ENCODE peak calls at places on chromosome 7, in four cellular contexts. One of them, this sample, is unnamed. For H3K4me1, the result is how much of the 10 kb centered on the place peaks cover.

GRCh38 chr7:122137291-122138077 is 6.6 kb downstream of the AASS start:
- DNase-seq in colonic mucosa: no peak
- DNase-seq in psoas muscle: no peak
- DNase-seq in CD8-positive, alpha-beta T cell: no peak
- DNase-seq in this sample: no peak

GRCh38 chr7:63038987-63039386 is 959.7 kb upstream of the ZNF722 start:
- DNase-seq in colonic mucosa: no peak
- DNase-seq in psoas muscle: no peak
- DNase-seq in CD8-positive, alpha-beta T cell: no peak
- DNase-seq in this sample: no peak

GRCh38 chr7:98102170-98102569 is 4.5 kb upstream of the LMTK2 start:
- DNase-seq in colonic mucosa: no peak
- DNase-seq in psoas muscle: no peak
- DNase-seq in CD8-positive, alpha-beta T cell: no peak
- DNase-seq in this sample: no peak

GRCh38 chr7:155831807-155832524 is 19.7 kb upstream of the SHH start:
- DNase-seq in colonic mucosa: no peak
- DNase-seq in psoas muscle: no peak
- DNase-seq in CD8-positive, alpha-beta T cell: no peak
- DNase-seq in this sample: peak

GRCh38 chr7:13115157-13115772 is 427.8 kb downstream of the ARL4A start:
- DNase-seq in colonic mucosa: no peak
- DNase-seq in psoas muscle: no peak
- DNase-seq in CD8-positive, alpha-beta T cell: no peak
- DNase-seq in this sample: no peak

GRCh38 chr7:155963356-155963755 is 151.1 kb upstream of the SHH start:
- DNase-seq in colonic mucosa: no peak
- DNase-seq in psoas muscle: no peak
- DNase-seq in CD8-positive, alpha-beta T cell: no peak
- DNase-seq in this sample: no peak

GRCh38 chr7:94286111-94286510 is 108.6 kb upstream of the COL1A2 start:
- DNase-seq in colonic mucosa: no peak
- DNase-seq in psoas muscle: no peak
- DNase-seq in CD8-positive, alpha-beta T cell: no peak
- DNase-seq in this sample: no peak

GRCh38 chr7:157428554-157428945 is 91.7 kb downstream of the DNAJB6 start:
- DNase-seq in colonic mucosa: no peak
- DNase-seq in psoas muscle: peak
- DNase-seq in CD8-positive, alpha-beta T cell: no peak
- DNase-seq in this sample: no peak

GRCh38 chr7:129146237-129146979 is 1.9 kb downstream of the TSPAN33 start:
- DNase-seq in colonic mucosa: no peak
- DNase-seq in psoas muscle: no peak
- DNase-seq in CD8-positive, alpha-beta T cell: no peak
- DNase-seq in this sample: no peak

GRCh38 chr7:64887756-64888508 is 15.1 kb upstream of the ZNF273 start:
- DNase-seq in colonic mucosa: peak
- DNase-seq in psoas muscle: no peak
- DNase-seq in CD8-positive, alpha-beta T cell: peak
- DNase-seq in this sample: no peak

GRCh38 chr7:54813398-54813797 is 54.4 kb upstream of the SEC61G start:
- DNase-seq in colonic mucosa: no peak
- DNase-seq in psoas muscle: peak
- DNase-seq in CD8-positive, alpha-beta T cell: no peak
- DNase-seq in this sample: peak

GRCh38 chr7:1065263-1066260 is 21.2 kb downstream of the GPR146 start:
- DNase-seq in colonic mucosa: peak
- DNase-seq in psoas muscle: peak
- DNase-seq in CD8-positive, alpha-beta T cell: peak
- DNase-seq in this sample: peak

GRCh38 chr7:117193564-117193963 is 129.3 kb downstream of the WNT2 start:
- DNase-seq in colonic mucosa: no peak
- DNase-seq in psoas muscle: no peak
- DNase-seq in CD8-positive, alpha-beta T cell: no peak
- DNase-seq in this sample: no peak

GRCh38 chr7:32891046-32891799 is at the start of gene KBTBD2:
- DNase-seq in colonic mucosa: peak
- DNase-seq in psoas muscle: peak
- DNase-seq in CD8-positive, alpha-beta T cell: peak
- DNase-seq in this sample: peak

GRCh38 chr7:101216001-101216859 is 1.2 kb downstream of the PLOD3 start:
- DNase-seq in colonic mucosa: peak
- DNase-seq in psoas muscle: no peak
- DNase-seq in CD8-positive, alpha-beta T cell: no peak
- DNase-seq in this sample: peak

GRCh38 chr7:134632937-134633540 is 13.6 kb upstream of the BPGM start:
- DNase-seq in colonic mucosa: no peak
- DNase-seq in psoas muscle: no peak
- DNase-seq in CD8-positive, alpha-beta T cell: peak
- DNase-seq in this sample: no peak

GRCh38 chr7:155644971-155645509 is 579 bp downstream of the RBM33 start:
- DNase-seq in colonic mucosa: peak
- DNase-seq in psoas muscle: peak
- DNase-seq in CD8-positive, alpha-beta T cell: peak
- DNase-seq in this sample: peak

GRCh38 chr7:112752576-112752975 is 37.6 kb downstream of the TMEM168 start:
- DNase-seq in colonic mucosa: no peak
- DNase-seq in psoas muscle: no peak
- DNase-seq in CD8-positive, alpha-beta T cell: no peak
- DNase-seq in this sample: no peak

GRCh38 chr7:23043441-23043840 is 29.5 kb upstream of the HYCC1 start:
- DNase-seq in colonic mucosa: no peak
- DNase-seq in psoas muscle: no peak
- DNase-seq in CD8-positive, alpha-beta T cell: no peak
- DNase-seq in this sample: no peak

GRCh38 chr7:92255308-92255707 is 9.5 kb downstream of the ANKIB1 start:
- DNase-seq in colonic mucosa: no peak
- DNase-seq in psoas muscle: no peak
- DNase-seq in CD8-positive, alpha-beta T cell: no peak
- DNase-seq in this sample: peak

GRCh38 chr7:56046728-56047445 is 4.4 kb downstream of the PSPH start:
- DNase-seq in colonic mucosa: peak
- DNase-seq in psoas muscle: no peak
- DNase-seq in CD8-positive, alpha-beta T cell: no peak
- DNase-seq in this sample: no peak

GRCh38 chr7:117283371-117283770 is 39.5 kb downstream of the WNT2 start:
- DNase-seq in colonic mucosa: no peak
- DNase-seq in psoas muscle: no peak
- DNase-seq in CD8-positive, alpha-beta T cell: no peak
- DNase-seq in this sample: no peak

GRCh38 chr7:33156441-33156840 is 27.1 kb downstream of the BBS9 start:
- DNase-seq in colonic mucosa: no peak
- DNase-seq in psoas muscle: no peak
- DNase-seq in CD8-positive, alpha-beta T cell: no peak
- DNase-seq in this sample: no peak

GRCh38 chr7:19106308-19107141 is 10.9 kb downstream of the TWIST1 start:
- DNase-seq in colonic mucosa: no peak
- DNase-seq in psoas muscle: no peak
- DNase-seq in CD8-positive, alpha-beta T cell: no peak
- DNase-seq in this sample: no peak

GRCh38 chr7:147296986-147297385 is 1180.4 kb downstream of the CNTNAP2 start:
- DNase-seq in colonic mucosa: no peak
- DNase-seq in psoas muscle: no peak
- DNase-seq in CD8-positive, alpha-beta T cell: no peak
- DNase-seq in this sample: no peak

GRCh38 chr7:156014808-156015207 is 202.5 kb upstream of the SHH start:
- DNase-seq in colonic mucosa: no peak
- DNase-seq in psoas muscle: no peak
- DNase-seq in CD8-positive, alpha-beta T cell: no peak
- DNase-seq in this sample: no peak

GRCh38 chr7:115332691-115333090 is 410.8 kb downstream of the MDFIC start:
- DNase-seq in colonic mucosa: no peak
- DNase-seq in psoas muscle: no peak
- DNase-seq in CD8-positive, alpha-beta T cell: no peak
- DNase-seq in this sample: no peak

GRCh38 chr7:46932656-46933424 is 649.1 kb downstream of the TNS3 start:
- DNase-seq in colonic mucosa: peak
- DNase-seq in psoas muscle: no peak
- DNase-seq in CD8-positive, alpha-beta T cell: no peak
- DNase-seq in this sample: no peak

GRCh38 chr7:20021834-20022233 is 195.3 kb downstream of the MACC1 start:
- DNase-seq in colonic mucosa: no peak
- DNase-seq in psoas muscle: no peak
- DNase-seq in CD8-positive, alpha-beta T cell: no peak
- DNase-seq in this sample: no peak

GRCh38 chr7:131164025-131164899 is 163.4 kb upstream of the MKLN1 start:
- DNase-seq in colonic mucosa: no peak
- DNase-seq in psoas muscle: no peak
- DNase-seq in CD8-positive, alpha-beta T cell: no peak
- DNase-seq in this sample: no peak

GRCh38 chr7:131170440-131171105 is 157.1 kb upstream of the MKLN1 start:
- DNase-seq in colonic mucosa: no peak
- DNase-seq in psoas muscle: no peak
- DNase-seq in CD8-positive, alpha-beta T cell: no peak
- DNase-seq in this sample: no peak

GRCh38 chr7:131161103-131161502 is 166.6 kb upstream of the MKLN1 start:
- DNase-seq in colonic mucosa: no peak
- DNase-seq in psoas muscle: no peak
- DNase-seq in CD8-positive, alpha-beta T cell: no peak
- DNase-seq in this sample: no peak

GRCh38 chr7:131164900-131165254 is 162.8 kb upstream of the MKLN1 start:
- DNase-seq in colonic mucosa: no peak
- DNase-seq in psoas muscle: no peak
- DNase-seq in CD8-positive, alpha-beta T cell: no peak
- DNase-seq in this sample: no peak

GRCh38 chr7:131166066-131166465 is 161.6 kb upstream of the MKLN1 start:
- DNase-seq in colonic mucosa: no peak
- DNase-seq in psoas muscle: no peak
- DNase-seq in CD8-positive, alpha-beta T cell: no peak
- DNase-seq in this sample: no peak
- H3K4me1 ChIP-seq in colonic mucosa: under half
- H3K4me1 ChIP-seq in psoas muscle: under half
- H3K4me1 ChIP-seq in CD8-positive, alpha-beta T cell: under half
- H3K4me1 ChIP-seq in this sample: under half

DNA sequence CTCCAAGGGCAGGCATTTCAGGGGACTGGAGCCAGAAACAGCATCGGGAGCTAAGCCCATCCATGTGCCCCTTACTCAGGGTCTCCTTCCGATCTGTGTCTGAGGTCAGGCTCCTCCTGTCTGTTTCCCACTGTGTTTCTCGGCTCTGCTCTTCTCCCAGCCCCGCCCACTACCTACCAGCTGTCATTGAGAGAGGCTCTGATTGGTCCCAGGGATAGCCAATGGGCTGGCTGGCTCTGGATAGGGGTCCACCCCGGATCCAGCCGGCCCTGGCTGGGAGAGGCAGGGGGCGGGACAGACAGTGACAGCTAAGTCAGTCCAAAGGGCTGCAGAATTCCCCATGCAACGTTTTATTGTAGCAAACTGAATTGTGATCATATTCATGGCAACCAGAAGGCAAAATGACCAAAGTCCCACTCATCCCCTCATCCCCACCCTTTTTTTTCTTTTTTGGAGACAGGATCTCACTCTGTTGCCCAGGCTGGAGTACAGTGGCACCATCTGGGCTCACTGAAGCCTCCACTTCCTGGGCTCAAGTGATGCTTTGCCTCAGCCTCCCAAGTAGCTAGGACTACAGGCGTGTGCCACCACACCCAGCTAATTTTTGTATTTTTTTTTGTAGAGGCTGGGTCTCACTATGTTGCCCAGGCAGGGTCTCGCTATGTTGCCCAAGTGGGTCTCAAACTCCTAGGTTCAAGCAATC is 76.3 kb downstream of the CLIP2 start:
- DNase-seq in colonic mucosa: peak
- DNase-seq in psoas muscle: peak
- DNase-seq in CD8-positive, alpha-beta T cell: no peak
- DNase-seq in this sample: peak
- H3K4me1 ChIP-seq in colonic mucosa: under half
- H3K4me1 ChIP-seq in psoas muscle: under half
- H3K4me1 ChIP-seq in CD8-positive, alpha-beta T cell: under half
- H3K4me1 ChIP-seq in this sample: under half

GRCh38 chr7:151062111-151062398 is 2.7 kb downstream of the SLC4A2 start:
- DNase-seq in colonic mucosa: no peak
- DNase-seq in psoas muscle: no peak
- DNase-seq in CD8-positive, alpha-beta T cell: no peak
- DNase-seq in this sample: no peak
- H3K4me1 ChIP-seq in colonic mucosa: under half
- H3K4me1 ChIP-seq in psoas muscle: under half
- H3K4me1 ChIP-seq in CD8-positive, alpha-beta T cell: under half
- H3K4me1 ChIP-seq in this sample: half or more

GRCh38 chr7:70588151-70588550 is 543.8 kb upstream of the GALNT17 start:
- DNase-seq in colonic mucosa: no peak
- DNase-seq in psoas muscle: no peak
- DNase-seq in CD8-positive, alpha-beta T cell: no peak
- DNase-seq in this sample: no peak
- H3K4me1 ChIP-seq in colonic mucosa: under half
- H3K4me1 ChIP-seq in psoas muscle: under half
- H3K4me1 ChIP-seq in CD8-positive, alpha-beta T cell: under half
- H3K4me1 ChIP-seq in this sample: under half

This sample was measured in tibial artery.